ENCODE peak calls at places on chromosomes 13 and 19, in ten cellular contexts. T, D, P, I, H, Y, S, C, J and Q are unnamed samples.

GRCh38 chr13:105929486-105929885 is 606.0 kb downstream of the EFNB2 start:
- DNase-seq in S (no peak), J (no peak), I (no peak), P (no peak), D (no peak), C (no peak), T (no peak), Y (no peak), H (no peak), Q (no peak)

GRCh38 chr13:98129059-98129741 is 13.7 kb upstream of the FARP1 start:
- DNase-seq in T (no peak), I (no peak), H (peak; percentile 35), C (no peak), P (no peak), S (peak; percentile 12), Y (no peak), D (peak; percentile 13), J (no peak), Q (no peak)

GRCh38 chr13:46134961-46135522 is 30.2 kb upstream of the CPB2 start:
- DNase-seq in P (no peak), D (no peak), T (no peak), J (no peak), H (peak; percentile 92), I (no peak), C (no peak), S (peak; percentile 27), Y (no peak), Q (no peak)

GRCh38 chr19:42255766-42256750 is 1.1 kb upstream of the ERF start:
- DNase-seq in D (peak; percentile 68), S (peak; percentile 54), T (peak; percentile 73), C (peak; percentile 49), H (peak; percentile 32), J (no peak), Y (no peak), P (no peak), I (peak; percentile 66), Q (no peak)

GRCh38 chr13:111393221-111393790 is 72.9 kb downstream of the TEX29 start:
- DNase-seq in D (no peak), C (no peak), H (no peak), Y (no peak), J (no peak), I (no peak), S (no peak), P (no peak), T (no peak), Q (no peak)

GRCh38 chr13:99384468-99384867 is 77.3 kb upstream of the GPR183 start:
- DNase-seq in J (no peak), H (no peak), D (no peak), S (no peak), I (no peak), C (no peak), P (no peak), Y (no peak), T (no peak), Q (no peak)

GRCh38 chr13:97310809-97311436 is 88.8 kb downstream of the MBNL2 start:
- DNase-seq in D (no peak), I (no peak), J (no peak), T (no peak), H (no peak), Y (no peak), S (no peak), C (no peak), P (no peak), Q (no peak)

GRCh38 chr13:110106726-110107125 is 200.2 kb downstream of the COL4A1 start:
- DNase-seq in I (peak; percentile 73), T (no peak), H (no peak), D (peak; percentile 83), C (no peak), P (no peak), J (peak; percentile 22), Y (no peak), S (no peak), Q (no peak)

GRCh38 chr13:39503048-39503447 is 99.9 kb downstream of the LHFPL6 start:
- DNase-seq in H (no peak), Y (no peak), P (no peak), D (no peak), C (no peak), I (no peak), J (no peak), S (no peak), T (no peak), Q (no peak)

GRCh38 chr19:48239582-48240141 is 16.1 kb downstream of the CARD8 start:
- DNase-seq in D (no peak), J (no peak), H (peak; percentile 27), T (no peak), P (no peak), S (peak; percentile 23), C (no peak), I (no peak), Y (no peak), Q (no peak)

GRCh38 chr19:49506575-49507105 is 5.8 kb upstream of the FCGRT start:
- DNase-seq in J (no peak), Y (peak; percentile 89), I (no peak), H (peak; percentile 83), S (no peak), C (peak; percentile 75), T (peak; percentile 73), P (no peak), D (peak; percentile 68), Q (no peak)

GRCh38 chr13:29994911-29995601 is 144.6 kb upstream of the UBL3 start:
- DNase-seq in P (no peak), S (no peak), I (peak; percentile 79), D (no peak), Y (no peak), C (no peak), T (no peak), H (no peak), J (no peak), Q (no peak)

GRCh38 chr13:45370922-45371406 is 30.0 kb upstream of the TPT1 start:
- DNase-seq in S (peak; percentile 86), D (peak; percentile 91), J (peak; percentile 49), T (peak; percentile 82), P (peak; percentile 80), H (peak; percentile 60), Y (peak; percentile 90), I (peak; percentile 66), C (peak; percentile 85), Q (peak; percentile 73)

GRCh38 chr13:113802761-113803160 is 43.7 kb downstream of the TMEM255B start:
- DNase-seq in S (no peak), P (no peak), C (no peak), D (no peak), J (no peak), I (no peak), T (peak; percentile 62), Y (peak; percentile 62), H (no peak), Q (no peak)

GRCh38 chr13:48892311-48892710 is 83.4 kb upstream of the FNDC3A start:
- DNase-seq in C (no peak), S (peak; percentile 90), D (peak; percentile 67), H (peak; percentile 86), T (no peak), Y (no peak), J (no peak), I (no peak), P (no peak), Q (peak; percentile 29)

GRCh38 chr19:14835011-14835410 is at the start of the genes OR7A5 and OR7C1:
- DNase-seq in C (no peak), S (peak; percentile 20), I (no peak), D (no peak), J (no peak), T (no peak), P (no peak), Y (no peak), H (no peak), Q (no peak)

GRCh38 chr19:3722443-3723109 is 14.4 kb downstream of the TJP3 start:
- DNase-seq in Y (peak; percentile 85), J (no peak), T (no peak), I (no peak), H (peak; percentile 48), D (no peak), S (no peak), C (peak; percentile 35), P (no peak), Q (no peak)
- TF ChIP-seq CTCF in Y (no peak), J (no peak), T (no peak), I (no peak), H (no peak), D (no peak), S (no peak), C (no peak), P (no peak), Q (no peak)

GRCh38 chr19:57905258-57905657 is 11.1 kb downstream of the ZNF417 start:
- DNase-seq in P (no peak), C (no peak), S (no peak), I (no peak), J (no peak), T (no peak), Y (no peak), D (no peak), H (no peak), Q (no peak)

GRCh38 chr19:57907394-57907793 is 9.0 kb downstream of the ZNF417 start:
- DNase-seq in T (no peak), I (no peak), D (no peak), H (no peak), S (no peak), J (no peak), C (no peak), P (no peak), Y (no peak), Q (no peak)

GRCh38 chr19:57903298-57904174 is 12.9 kb downstream of the ZNF417 start:
- DNase-seq in T (no peak), S (peak; percentile 26), J (no peak), C (no peak), H (peak; percentile 52), D (peak; percentile 71), P (no peak), Y (no peak), I (no peak), Q (no peak)
- TF ChIP-seq CTCF in T (peak; percentile 51), S (peak; percentile 46), J (peak; percentile 50), C (peak; percentile 60), H (peak; percentile 71), D (peak; percentile 48), P (peak; percentile 76), Y (peak; percentile 39), I (no peak), Q (peak; percentile 62)

DNA sequence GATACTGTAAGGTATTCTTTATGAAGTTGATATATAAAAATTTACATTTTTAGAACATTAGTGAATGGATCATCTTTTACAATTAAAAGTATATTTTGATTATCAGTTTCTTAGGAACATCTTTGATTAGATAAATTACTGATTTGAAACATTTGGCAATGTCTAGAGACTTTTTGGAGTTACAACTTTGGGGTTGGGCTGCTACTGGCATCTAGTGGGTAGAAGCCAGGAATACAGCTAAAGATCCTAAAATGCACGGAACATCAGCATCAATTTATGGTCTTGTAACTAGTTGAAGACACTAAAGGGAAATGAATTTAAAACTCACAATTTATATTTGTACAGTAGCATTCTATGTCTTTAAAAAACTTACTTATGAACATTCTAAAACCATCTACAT is 19.9 kb downstream of the POMP start:
- DNase-seq in D (no peak), Y (no peak), H (peak; percentile 10), C (no peak), I (no peak), T (no peak), J (no peak), P (no peak), S (no peak), Q (no peak)
- TF ChIP-seq CTCF in D (peak; percentile 22), Y (no peak), H (peak; percentile 17), C (no peak), I (no peak), T (no peak), J (peak; percentile 20), P (no peak), S (peak; percentile 24), Q (peak; percentile 12)

DNA sequence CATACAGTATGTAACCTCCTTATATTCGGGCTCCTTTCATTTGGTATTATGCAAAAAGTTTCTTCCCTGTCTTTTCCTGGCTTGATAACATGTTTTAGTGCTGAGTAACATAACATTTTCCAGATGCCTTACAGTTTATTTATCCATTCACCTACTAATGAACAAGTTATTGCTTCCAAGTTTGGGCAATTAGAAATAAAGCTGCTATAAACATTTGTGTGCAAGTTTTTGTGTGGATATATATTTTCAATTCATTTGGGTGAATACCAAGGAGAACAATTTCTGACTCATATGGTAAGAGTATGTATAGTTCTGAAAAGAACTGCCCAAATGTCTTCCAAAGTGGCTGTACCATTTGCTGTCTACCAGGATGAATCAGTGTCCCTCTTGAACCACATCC is 360.9 kb downstream of the PCDH17 start:
- DNase-seq in D (no peak), I (no peak), C (no peak), T (no peak), S (no peak), H (no peak), P (no peak), Y (no peak), J (no peak), Q (no peak)
- TF ChIP-seq CTCF in D (no peak), I (no peak), C (no peak), T (no peak), S (no peak), H (no peak), P (no peak), Y (no peak), J (no peak), Q (no peak)